ENCODE peak calls at places on chromosomes 7 and 10, in five cellular contexts. K is choroid plexus epithelial cell; T is AG10803; F is CD8-positive, alpha-beta T cell; M is fibroblast of the aortic adventitia. G is an unnamed sample.

GRCh38 chr7:142557971-142558582 is 191.2 kb upstream of the PRSS1 start:
- DNase-seq in K (peak), T (peak), F (peak), M (peak), G (peak)

GRCh38 chr10:70744617-70745138 is 40.5 kb downstream of the TBATA start:
- DNase-seq in K (no peak), T (no peak), F (no peak), M (no peak), G (no peak)

GRCh38 chr7:33392143-33392542 is 262.8 kb downstream of the BBS9 start:
- DNase-seq in K (no peak), T (no peak), F (no peak), M (no peak), G (no peak)

GRCh38 chr10:18880530-18880929 is 168.1 kb upstream of the MALRD1 start:
- DNase-seq in K (peak), T (no peak), F (no peak), M (no peak), G (no peak)

GRCh38 chr10:67110286-67110685 is 184.4 kb downstream of the LRRTM3 start:
- DNase-seq in K (no peak), T (no peak), F (no peak), M (no peak), G (no peak)

GRCh38 chr10:100586959-100587358 is 51.2 kb downstream of the HIF1AN start:
- DNase-seq in K (no peak), T (no peak), F (no peak), M (no peak), G (no peak)

GRCh38 chr10:73601486-73601921 is 10.4 kb upstream of the USP54 start:
- DNase-seq in K (peak), T (no peak), F (no peak), M (no peak), G (no peak)

GRCh38 chr10:74186678-74187077 is 35.7 kb downstream of the ADK start:
- DNase-seq in K (no peak), T (peak), F (no peak), M (peak), G (no peak)

GRCh38 chr7:151756076-151756731 is 120.7 kb downstream of the PRKAG2 start:
- DNase-seq in K (peak), T (peak), F (peak), M (no peak), G (peak)

GRCh38 chr10:68202965-68203358 is 29.0 kb downstream of the ATOH7 start:
- DNase-seq in K (peak), T (peak), F (no peak), M (peak), G (peak)

GRCh38 chr7:18231854-18232253 is 204.2 kb upstream of the PRPS1L1 start:
- DNase-seq in K (no peak), T (no peak), F (no peak), M (no peak), G (no peak)

GRCh38 chr7:42876182-42877068 is 35.4 kb downstream of the C7orf25 start:
- DNase-seq in K (peak), T (peak), F (peak), M (peak), G (peak)

GRCh38 chr10:73095479-73096021 is 1.1 kb downstream of the P4HA1 start:
- DNase-seq in K (peak), T (peak), F (no peak), M (peak), G (peak)

GRCh38 chr10:12193193-12193592 is 2.5 kb downstream of the NUDT5 start:
- DNase-seq in K (peak), T (peak), F (no peak), M (peak), G (peak)

GRCh38 chr7:66957595-66958290 is 36.7 kb downstream of the TMEM248 start:
- DNase-seq in K (no peak), T (peak), F (no peak), M (no peak), G (no peak)

GRCh38 chr10:86207226-86207625 is 159.4 kb downstream of the GRID1 start:
- DNase-seq in K (no peak), T (no peak), F (no peak), M (no peak), G (no peak)

GRCh38 chr10:28089467-28089866 is 90.6 kb upstream of the ODAD2 start:
- DNase-seq in K (peak), T (peak), F (no peak), M (peak), G (peak)

GRCh38 chr10:6920072-6921019 is 340.3 kb upstream of the PRKCQ start:
- DNase-seq in K (peak), T (peak), F (peak), M (peak), G (peak)

GRCh38 chr7:74343281-74344127 is 54.3 kb downstream of the CLIP2 start:
- DNase-seq in K (peak), T (peak), F (no peak), M (peak), G (peak)

DNA sequence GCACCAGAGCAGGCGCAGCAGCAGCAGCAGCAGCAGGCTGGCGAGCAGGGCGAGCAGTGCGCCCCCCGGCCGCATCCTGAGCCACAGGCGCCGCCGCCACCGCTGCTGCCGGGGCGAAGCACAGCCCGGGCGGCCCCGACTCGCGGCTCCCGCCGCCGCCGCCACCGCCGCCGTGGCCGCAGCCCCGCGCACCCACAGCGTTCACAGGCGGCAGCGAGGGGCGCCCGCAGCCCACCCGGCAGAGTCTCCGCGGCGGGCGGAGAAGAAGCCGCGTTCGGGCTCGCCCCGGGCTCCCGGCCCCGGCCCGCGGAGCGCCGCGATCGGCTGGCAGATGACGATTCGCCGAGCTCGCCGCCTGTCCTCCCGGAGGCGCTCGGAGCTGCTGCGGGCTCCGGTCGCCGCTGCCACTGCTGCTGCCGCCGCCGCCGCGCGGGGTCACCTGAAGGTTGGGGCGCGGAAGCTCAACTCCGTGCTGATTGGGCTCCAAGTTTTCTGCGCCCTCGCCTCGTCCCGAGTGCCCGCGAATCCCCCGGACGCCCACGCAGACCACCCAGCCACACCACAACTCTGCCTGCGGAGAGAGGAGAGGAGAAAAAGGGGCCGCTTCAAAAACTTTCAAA is at the start of gene ST8SIA6:
- DNase-seq in K (peak), T (peak), F (peak), M (peak), G (peak)
- TF ChIP-seq CTCF in K (no peak), T (no peak), F (no peak), M (no peak), G (no peak)

GRCh38 chr7:156124356-156124755 is 312.1 kb upstream of the SHH start:
- DNase-seq in K (no peak), T (no peak), F (no peak), M (no peak), G (no peak)
- H3K4me3 ChIP-seq in K (no peak), T (no peak), F (no peak), M (no peak), G (no peak)

GRCh38 chr7:28808786-28809533 is 149.2 kb downstream of the TRIL start:
- DNase-seq in K (peak), T (peak), F (no peak), M (peak), G (peak)
- TF ChIP-seq CTCF in K (no peak), T (no peak), F (no peak), M (no peak), G (no peak)

GRCh38 chr10:126904493-126904806 is 778 bp upstream of the DOCK1 start:
- DNase-seq in K (peak), T (no peak), F (no peak), M (no peak), G (no peak)
- H3K4me3 ChIP-seq in K (peak), T (peak), F (no peak), M (peak), G (peak)